ENCODE peak calls at places on chromosomes 13 and 19, in nine cellular contexts. One of them, this sample, is unnamed.

GRCh38 chr13:112059457-112060317 is 7.3 kb upstream of the SOX1 start:
- DNase-seq in fibroblast of lung: no peak
- DNase-seq in cardiac fibroblast: no peak
- DNase-seq in GM12878: no peak
- DNase-seq in choroid plexus epithelial cell: no peak
- DNase-seq in type B pancreatic cell: no peak
- DNase-seq in kidney epithelial cell: no peak
- DNase-seq in tibial nerve: no peak
- DNase-seq in colonic mucosa: no peak
- DNase-seq in this sample: no peak

GRCh38 chr19:55333870-55334269 is 5.8 kb upstream of the KMT5C start:
- DNase-seq in fibroblast of lung: no peak
- DNase-seq in cardiac fibroblast: no peak
- DNase-seq in GM12878: no peak
- DNase-seq in choroid plexus epithelial cell: no peak
- DNase-seq in type B pancreatic cell: no peak
- DNase-seq in kidney epithelial cell: no peak
- DNase-seq in tibial nerve: no peak
- DNase-seq in colonic mucosa: peak; percentile 85
- DNase-seq in this sample: no peak

GRCh38 chr19:33809960-33810359 is 13.3 kb downstream of the KCTD15 start:
- DNase-seq in fibroblast of lung: peak; percentile 45
- DNase-seq in cardiac fibroblast: peak; percentile 79
- DNase-seq in GM12878: no peak
- DNase-seq in choroid plexus epithelial cell: peak; percentile 51
- DNase-seq in type B pancreatic cell: no peak
- DNase-seq in kidney epithelial cell: no peak
- DNase-seq in tibial nerve: no peak
- DNase-seq in colonic mucosa: no peak
- DNase-seq in this sample: no peak

GRCh38 chr19:9306443-9306842 is 3.2 kb downstream of the ZNF699 start:
- DNase-seq in fibroblast of lung: peak; percentile 45
- DNase-seq in cardiac fibroblast: peak; percentile 90
- DNase-seq in GM12878: no peak
- DNase-seq in choroid plexus epithelial cell: peak; percentile 79
- DNase-seq in type B pancreatic cell: no peak
- DNase-seq in kidney epithelial cell: no peak
- DNase-seq in tibial nerve: no peak
- DNase-seq in colonic mucosa: no peak
- DNase-seq in this sample: no peak

GRCh38 chr19:48900477-48901452 is 653 bp downstream of the NUCB1 start:
- DNase-seq in fibroblast of lung: peak; percentile 60
- DNase-seq in cardiac fibroblast: peak; percentile 58
- DNase-seq in GM12878: no peak
- DNase-seq in choroid plexus epithelial cell: peak; percentile 76
- DNase-seq in type B pancreatic cell: no peak
- DNase-seq in kidney epithelial cell: no peak
- DNase-seq in tibial nerve: no peak
- DNase-seq in colonic mucosa: no peak
- DNase-seq in this sample: no peak

GRCh38 chr19:18386543-18387251 is 739 bp downstream of the GDF15 start:
- DNase-seq in fibroblast of lung: peak; percentile 89
- DNase-seq in cardiac fibroblast: no peak
- DNase-seq in GM12878: no peak
- DNase-seq in choroid plexus epithelial cell: peak; percentile 68
- DNase-seq in type B pancreatic cell: no peak
- DNase-seq in kidney epithelial cell: no peak
- DNase-seq in tibial nerve: peak; percentile 54
- DNase-seq in colonic mucosa: peak; percentile 82
- DNase-seq in this sample: no peak

GRCh38 chr19:49677901-49678674 is 1.0 kb downstream of the PRMT1 start:
- DNase-seq in fibroblast of lung: peak; percentile 56
- DNase-seq in cardiac fibroblast: peak; percentile 77
- DNase-seq in GM12878: no peak
- DNase-seq in choroid plexus epithelial cell: peak; percentile 72
- DNase-seq in type B pancreatic cell: peak; percentile 87
- DNase-seq in kidney epithelial cell: no peak
- DNase-seq in tibial nerve: peak; percentile 83
- DNase-seq in colonic mucosa: peak; percentile 86
- DNase-seq in this sample: peak; percentile 79

GRCh38 chr13:100314132-100314910 is 225.4 kb downstream of the PCCA start:
- DNase-seq in fibroblast of lung: no peak
- DNase-seq in cardiac fibroblast: no peak
- DNase-seq in GM12878: no peak
- DNase-seq in choroid plexus epithelial cell: no peak
- DNase-seq in type B pancreatic cell: no peak
- DNase-seq in kidney epithelial cell: no peak
- DNase-seq in tibial nerve: no peak
- DNase-seq in colonic mucosa: no peak
- DNase-seq in this sample: no peak

GRCh38 chr19:10580979-10581631 is 6.0 kb downstream of the AP1M2 start:
- DNase-seq in fibroblast of lung: peak; percentile 91
- DNase-seq in cardiac fibroblast: peak; percentile 96
- DNase-seq in GM12878: no peak
- DNase-seq in choroid plexus epithelial cell: peak; percentile 96
- DNase-seq in type B pancreatic cell: peak; percentile 89
- DNase-seq in kidney epithelial cell: peak; percentile 58
- DNase-seq in tibial nerve: peak; percentile 97
- DNase-seq in colonic mucosa: peak; percentile 89
- DNase-seq in this sample: peak; percentile 92

GRCh38 chr13:80630685-80631121 is 289.8 kb upstream of the SPRY2 start:
- DNase-seq in fibroblast of lung: peak; percentile 96
- DNase-seq in cardiac fibroblast: peak; percentile 91
- DNase-seq in GM12878: no peak
- DNase-seq in choroid plexus epithelial cell: peak; percentile 72
- DNase-seq in type B pancreatic cell: no peak
- DNase-seq in kidney epithelial cell: no peak
- DNase-seq in tibial nerve: peak; percentile 53
- DNase-seq in colonic mucosa: no peak
- DNase-seq in this sample: no peak

GRCh38 chr19:19865750-19866598 is at the start of gene ZNF253:
- DNase-seq in fibroblast of lung: peak; percentile 95
- DNase-seq in cardiac fibroblast: peak; percentile 95
- DNase-seq in GM12878: peak; percentile 83
- DNase-seq in choroid plexus epithelial cell: peak; percentile 95
- DNase-seq in type B pancreatic cell: peak; percentile 96
- DNase-seq in kidney epithelial cell: peak; percentile 79
- DNase-seq in tibial nerve: peak; percentile 98
- DNase-seq in colonic mucosa: peak; percentile 98
- DNase-seq in this sample: peak; percentile 89

GRCh38 chr13:110396913-110397379 is 89.9 kb downstream of the COL4A2 start:
- DNase-seq in fibroblast of lung: peak; percentile 100
- DNase-seq in cardiac fibroblast: peak; percentile 100
- DNase-seq in GM12878: no peak
- DNase-seq in choroid plexus epithelial cell: peak; percentile 100
- DNase-seq in type B pancreatic cell: no peak
- DNase-seq in kidney epithelial cell: peak; percentile 96
- DNase-seq in tibial nerve: peak; percentile 91
- DNase-seq in colonic mucosa: peak; percentile 52
- DNase-seq in this sample: no peak

GRCh38 chr13:49292742-49293498 is 45.2 kb downstream of the CDADC1 start:
- DNase-seq in fibroblast of lung: peak; percentile 94
- DNase-seq in cardiac fibroblast: peak; percentile 89
- DNase-seq in GM12878: no peak
- DNase-seq in choroid plexus epithelial cell: peak; percentile 91
- DNase-seq in type B pancreatic cell: no peak
- DNase-seq in kidney epithelial cell: no peak
- DNase-seq in tibial nerve: peak; percentile 55
- DNase-seq in colonic mucosa: no peak
- DNase-seq in this sample: no peak

GRCh38 chr13:22828081-22828480 is 352.7 kb upstream of the SGCG start:
- DNase-seq in fibroblast of lung: no peak
- DNase-seq in cardiac fibroblast: no peak
- DNase-seq in GM12878: no peak
- DNase-seq in choroid plexus epithelial cell: no peak
- DNase-seq in type B pancreatic cell: no peak
- DNase-seq in kidney epithelial cell: peak; percentile 89
- DNase-seq in tibial nerve: no peak
- DNase-seq in colonic mucosa: no peak
- DNase-seq in this sample: no peak

GRCh38 chr13:100532090-100532766 is 56.4 kb downstream of the GGACT start:
- DNase-seq in fibroblast of lung: no peak
- DNase-seq in cardiac fibroblast: no peak
- DNase-seq in GM12878: no peak
- DNase-seq in choroid plexus epithelial cell: no peak
- DNase-seq in type B pancreatic cell: peak; percentile 67
- DNase-seq in kidney epithelial cell: no peak
- DNase-seq in tibial nerve: no peak
- DNase-seq in colonic mucosa: no peak
- DNase-seq in this sample: no peak

GRCh38 chr13:30143671-30144400 is 163.5 kb downstream of the KATNAL1 start:
- DNase-seq in fibroblast of lung: peak; percentile 77
- DNase-seq in cardiac fibroblast: peak; percentile 77
- DNase-seq in GM12878: no peak
- DNase-seq in choroid plexus epithelial cell: peak; percentile 84
- DNase-seq in type B pancreatic cell: no peak
- DNase-seq in kidney epithelial cell: no peak
- DNase-seq in tibial nerve: no peak
- DNase-seq in colonic mucosa: no peak
- DNase-seq in this sample: no peak

GRCh38 chr13:44116562-44117315 is 237.0 kb downstream of the LACC1 start:
- DNase-seq in fibroblast of lung: peak; percentile 28
- DNase-seq in cardiac fibroblast: peak; percentile 8
- DNase-seq in GM12878: no peak
- DNase-seq in choroid plexus epithelial cell: peak; percentile 30
- DNase-seq in type B pancreatic cell: no peak
- DNase-seq in kidney epithelial cell: no peak
- DNase-seq in tibial nerve: no peak
- DNase-seq in colonic mucosa: no peak
- DNase-seq in this sample: peak; percentile 32
- TF ChIP-seq CTCF in fibroblast of lung: peak; percentile 31
- TF ChIP-seq CTCF in cardiac fibroblast: peak; percentile 24
- TF ChIP-seq CTCF in GM12878: no peak
- TF ChIP-seq CTCF in choroid plexus epithelial cell: peak; percentile 41
- TF ChIP-seq CTCF in type B pancreatic cell: no peak
- TF ChIP-seq CTCF in kidney epithelial cell: peak; percentile 14
- TF ChIP-seq CTCF in tibial nerve: no peak
- TF ChIP-seq CTCF in colonic mucosa: no peak
- TF ChIP-seq CTCF in this sample: peak; percentile 7

GRCh38 chr19:3852177-3852511 is 16.7 kb downstream of the ZFR2 start:
- DNase-seq in fibroblast of lung: no peak
- DNase-seq in cardiac fibroblast: no peak
- DNase-seq in GM12878: no peak
- DNase-seq in choroid plexus epithelial cell: no peak
- DNase-seq in type B pancreatic cell: no peak
- DNase-seq in kidney epithelial cell: no peak
- DNase-seq in tibial nerve: no peak
- DNase-seq in colonic mucosa: no peak
- DNase-seq in this sample: no peak

GRCh38 chr19:3855321-3855720 is 13.5 kb downstream of the ZFR2 start:
- DNase-seq in fibroblast of lung: no peak
- DNase-seq in cardiac fibroblast: no peak
- DNase-seq in GM12878: no peak
- DNase-seq in choroid plexus epithelial cell: no peak
- DNase-seq in type B pancreatic cell: no peak
- DNase-seq in kidney epithelial cell: no peak
- DNase-seq in tibial nerve: no peak
- DNase-seq in colonic mucosa: peak; percentile 26
- DNase-seq in this sample: no peak

GRCh38 chr19:3851254-3852176 is 17.3 kb downstream of the ZFR2 start:
- DNase-seq in fibroblast of lung: peak; percentile 3
- DNase-seq in cardiac fibroblast: peak; percentile 41
- DNase-seq in GM12878: no peak
- DNase-seq in choroid plexus epithelial cell: no peak
- DNase-seq in type B pancreatic cell: no peak
- DNase-seq in kidney epithelial cell: no peak
- DNase-seq in tibial nerve: no peak
- DNase-seq in colonic mucosa: no peak
- DNase-seq in this sample: no peak

GRCh38 chr19:3850320-3850972 is 18.4 kb downstream of the ZFR2 start:
- DNase-seq in fibroblast of lung: no peak
- DNase-seq in cardiac fibroblast: no peak
- DNase-seq in GM12878: no peak
- DNase-seq in choroid plexus epithelial cell: no peak
- DNase-seq in type B pancreatic cell: no peak
- DNase-seq in kidney epithelial cell: no peak
- DNase-seq in tibial nerve: no peak
- DNase-seq in colonic mucosa: no peak
- DNase-seq in this sample: no peak

GRCh38 chr19:3852614-3853254 is 16.1 kb downstream of the ZFR2 start:
- DNase-seq in fibroblast of lung: peak; percentile 83
- DNase-seq in cardiac fibroblast: peak; percentile 87
- DNase-seq in GM12878: no peak
- DNase-seq in choroid plexus epithelial cell: peak; percentile 76
- DNase-seq in type B pancreatic cell: no peak
- DNase-seq in kidney epithelial cell: peak; percentile 52
- DNase-seq in tibial nerve: no peak
- DNase-seq in colonic mucosa: peak; percentile 41
- DNase-seq in this sample: peak; percentile 49
- TF ChIP-seq CTCF in fibroblast of lung: peak; percentile 32
- TF ChIP-seq CTCF in cardiac fibroblast: peak; percentile 28
- TF ChIP-seq CTCF in GM12878: no peak
- TF ChIP-seq CTCF in choroid plexus epithelial cell: peak; percentile 34
- TF ChIP-seq CTCF in type B pancreatic cell: peak; percentile 47
- TF ChIP-seq CTCF in kidney epithelial cell: peak; percentile 23
- TF ChIP-seq CTCF in tibial nerve: no peak
- TF ChIP-seq CTCF in colonic mucosa: no peak
- TF ChIP-seq CTCF in this sample: peak; percentile 47

GRCh38 chr19:57583521-57584416 is at the start of gene ZIK1:
- DNase-seq in fibroblast of lung: peak; percentile 96
- DNase-seq in cardiac fibroblast: peak; percentile 93
- DNase-seq in GM12878: peak; percentile 61
- DNase-seq in choroid plexus epithelial cell: peak; percentile 93
- DNase-seq in type B pancreatic cell: peak; percentile 85
- DNase-seq in kidney epithelial cell: peak; percentile 74
- DNase-seq in tibial nerve: peak; percentile 80
- DNase-seq in colonic mucosa: peak; percentile 86
- DNase-seq in this sample: peak; percentile 93
- TF ChIP-seq CTCF in fibroblast of lung: no peak
- TF ChIP-seq CTCF in cardiac fibroblast: no peak
- TF ChIP-seq CTCF in GM12878: no peak
- TF ChIP-seq CTCF in choroid plexus epithelial cell: peak; percentile 1
- TF ChIP-seq CTCF in type B pancreatic cell: peak; percentile 31
- TF ChIP-seq CTCF in kidney epithelial cell: peak; percentile 7
- TF ChIP-seq CTCF in tibial nerve: no peak
- TF ChIP-seq CTCF in colonic mucosa: no peak
- TF ChIP-seq CTCF in this sample: no peak

GRCh38 chr19:38729653-38730469 is 14.4 kb downstream of the CAPN12 start:
- DNase-seq in fibroblast of lung: peak; percentile 55
- DNase-seq in cardiac fibroblast: peak; percentile 66
- DNase-seq in GM12878: no peak
- DNase-seq in choroid plexus epithelial cell: peak; percentile 59
- DNase-seq in type B pancreatic cell: no peak
- DNase-seq in kidney epithelial cell: no peak
- DNase-seq in tibial nerve: peak; percentile 54
- DNase-seq in colonic mucosa: peak; percentile 77
- DNase-seq in this sample: peak; percentile 85
- TF ChIP-seq CTCF in fibroblast of lung: peak; percentile 82
- TF ChIP-seq CTCF in cardiac fibroblast: peak; percentile 88
- TF ChIP-seq CTCF in GM12878: peak; percentile 79
- TF ChIP-seq CTCF in choroid plexus epithelial cell: peak; percentile 87
- TF ChIP-seq CTCF in type B pancreatic cell: peak; percentile 93
- TF ChIP-seq CTCF in kidney epithelial cell: peak; percentile 92
- TF ChIP-seq CTCF in tibial nerve: peak; percentile 75
- TF ChIP-seq CTCF in colonic mucosa: peak; percentile 77
- TF ChIP-seq CTCF in this sample: peak; percentile 85

This sample was measured in B cell.